ENCODE peak calls at places on chromosomes 5 and 9, in four cellular contexts. D is H1, K is HepG2, F is GM12878. S is an unnamed sample.
A peak's percentile ranks its signal among the peaks of the same experiment; 100 is the strongest.

GRCh38 chr9:127004946-127005769 is 90.6 kb downstream of the RALGPS1 start:
- DNase-seq in D (no peak), K (no peak), F (peak; percentile 98), S (no peak)

GRCh38 chr5:5387192-5387591 is 35.3 kb upstream of the ICE1 start:
- DNase-seq in D (no peak), K (no peak), F (no peak), S (no peak)

GRCh38 chr9:84669293-84670105 is at the start of gene NTRK2:
- DNase-seq in D (peak; percentile 72), K (no peak), F (no peak), S (peak; percentile 65)

GRCh38 chr9:136260521-136260920 is 14.9 kb upstream of the QSOX2 start:
- DNase-seq in D (no peak), K (no peak), F (no peak), S (no peak)

GRCh38 chr9:134262035-134262434 is 64.2 kb upstream of the RXRA start:
- DNase-seq in D (no peak), K (no peak), F (no peak), S (no peak)

GRCh38 chr5:154222414-154222813 is 31.9 kb downstream of the GALNT10 start:
- DNase-seq in D (no peak), K (no peak), F (no peak), S (no peak)

GRCh38 chr5:24110019-24110615 is 534.7 kb downstream of the CDH10 start:
- DNase-seq in D (no peak), K (peak; percentile 2), F (no peak), S (peak; percentile 20)

GRCh38 chr5:125612356-125613149 is 810.7 kb upstream of the GRAMD2B start:
- DNase-seq in D (no peak), K (no peak), F (no peak), S (no peak)

GRCh38 chr9:133493428-133493827 is 14.5 kb upstream of the SLC2A6 start:
- DNase-seq in D (no peak), K (no peak), F (no peak), S (no peak)

GRCh38 chr5:136810198-136810823 is 445.0 kb upstream of the TRPC7 start:
- DNase-seq in D (no peak), K (no peak), F (no peak), S (no peak)

GRCh38 chr5:97077246-97077645 is 65.2 kb downstream of the LIX1 start:
- DNase-seq in D (no peak), K (no peak), F (no peak), S (no peak)

GRCh38 chr5:149129181-149129580 is 12.1 kb upstream of the ABLIM3 start:
- DNase-seq in D (no peak), K (no peak), F (no peak), S (no peak)

GRCh38 chr5:139955053-139955605 is 88.0 kb downstream of the NRG2 start:
- DNase-seq in D (no peak), K (no peak), F (no peak), S (no peak)

GRCh38 chr5:82349651-82350050 is 71.5 kb upstream of the RPS23 start:
- DNase-seq in D (peak; percentile 87), K (no peak), F (no peak), S (peak; percentile 22)

GRCh38 chr5:55860268-55860667 is 9.1 kb downstream of the IL31RA start:
- DNase-seq in D (no peak), K (no peak), F (no peak), S (no peak)

GRCh38 chr5:111252799-111253564 is 28.8 kb downstream of the CAMK4 start:
- DNase-seq in D (no peak), K (no peak), F (no peak), S (no peak)

GRCh38 chr9:127761491-127761904 is 17.0 kb downstream of the SH2D3C start:
- DNase-seq in D (no peak), K (no peak), F (no peak), S (peak; percentile 70)

GRCh38 chr9:106920701-106921283 is 57.8 kb downstream of the ZNF462 start:
- DNase-seq in D (no peak), K (peak; percentile 18), F (no peak), S (no peak)

GRCh38 chr9:108545446-108545845 is 310.3 kb downstream of the ACTL7B start:
- DNase-seq in D (no peak), K (no peak), F (no peak), S (no peak)

GRCh38 chr5:102623295-102623694 is 124.5 kb upstream of the SLCO6A1 start:
- DNase-seq in D (no peak), K (no peak), F (no peak), S (no peak)

GRCh38 chr5:112614285-112614684 is 123.4 kb upstream of the APC start:
- DNase-seq in D (no peak), K (no peak), F (no peak), S (no peak)

GRCh38 chr5:107370569-107370968 is 300.2 kb downstream of the EFNA5 start:
- DNase-seq in D (no peak), K (no peak), F (no peak), S (no peak)

GRCh38 chr5:132049559-132049958 is 10.9 kb upstream of the IL3 start:
- DNase-seq in D (peak; percentile 24), K (no peak), F (no peak), S (no peak)

GRCh38 chr9:35538361-35539234 is 48.7 kb downstream of the RUSC2 start:
- DNase-seq in D (peak; percentile 73), K (no peak), F (no peak), S (peak; percentile 86)

GRCh38 chr5:91219803-91220371 is 163.2 kb downstream of the ARRDC3 start:
- DNase-seq in D (no peak), K (no peak), F (no peak), S (peak; percentile 16)

GRCh38 chr5:155441849-155442248 is 428.3 kb downstream of the KIF4B start:
- DNase-seq in D (no peak), K (no peak), F (no peak), S (no peak)
- TF ChIP-seq TCF12 in D (no peak), K (no peak), F (no peak), S (no peak)

DNA sequence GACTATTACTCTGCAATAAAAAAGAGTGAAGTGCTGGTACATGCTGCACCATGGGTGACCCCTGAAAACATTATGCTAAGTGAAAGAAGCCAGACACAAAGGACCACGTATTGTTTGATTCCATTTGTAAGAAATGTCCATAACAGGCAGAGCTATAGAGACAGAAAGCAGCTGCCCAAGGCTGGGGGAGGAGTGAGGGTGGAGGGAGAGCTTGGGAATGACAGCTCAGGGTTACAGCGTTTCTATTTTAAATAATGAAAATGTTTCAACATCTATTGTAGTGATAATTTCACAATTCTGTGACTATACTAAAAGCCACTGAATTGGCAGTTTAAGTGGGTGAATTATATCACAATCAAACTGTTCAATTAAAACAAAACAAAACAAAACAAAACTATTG is 81.7 kb downstream of the MYO10 start:
- DNase-seq in D (no peak), K (no peak), F (no peak), S (no peak)
- TF ChIP-seq SIN3A in D (no peak), K (no peak), F (no peak), S (no peak)

DNA sequence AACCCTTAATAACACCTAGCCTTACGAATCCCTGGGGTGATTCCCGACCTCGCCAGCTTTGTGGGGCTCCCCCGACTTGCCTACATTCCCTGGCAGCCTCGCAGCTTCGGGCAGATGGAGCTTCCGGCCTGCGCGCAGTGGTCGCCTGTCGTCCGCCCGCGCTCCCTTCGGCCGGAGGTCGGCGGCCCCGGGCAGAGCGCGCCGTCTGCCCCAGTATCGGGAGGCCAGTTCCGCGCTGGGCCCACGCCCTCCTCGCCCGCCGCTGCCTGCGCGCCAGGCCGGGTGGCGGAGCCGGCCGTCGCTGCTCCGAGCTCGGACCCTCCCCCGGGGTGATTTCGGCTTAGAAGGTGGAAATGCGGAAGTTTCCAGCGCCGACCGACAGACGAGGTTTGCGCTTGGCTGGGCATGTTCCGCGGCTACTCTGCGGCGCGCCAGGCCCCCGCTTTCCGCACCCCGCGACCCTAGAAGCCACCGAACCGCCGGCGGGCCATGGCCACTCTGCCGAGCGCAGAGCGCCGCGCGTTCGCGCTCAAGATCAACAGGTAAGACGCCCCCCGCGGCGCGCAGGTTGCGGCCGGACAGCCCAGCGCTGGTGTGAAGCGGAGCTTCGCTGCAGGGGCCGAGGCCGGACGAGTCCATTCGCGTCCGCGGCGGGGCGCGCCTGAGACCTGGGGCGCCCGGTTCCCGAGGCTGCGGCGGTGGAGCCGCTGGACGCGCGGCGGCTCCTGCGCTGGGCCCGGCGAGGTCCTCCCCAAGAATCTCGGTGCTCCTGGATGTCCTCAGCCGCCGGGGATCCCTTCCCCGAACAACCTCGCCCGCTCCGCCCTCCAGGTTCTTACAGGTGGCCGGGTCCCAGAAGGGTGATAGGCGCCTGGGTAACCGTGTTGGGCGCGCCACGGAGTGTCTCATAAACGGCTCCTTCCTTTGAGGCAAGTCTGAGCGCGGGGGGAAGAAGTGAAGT is at the start of gene DOCK8:
- DNase-seq in D (peak; percentile 89), K (peak; percentile 31), F (no peak), S (peak; percentile 32)
- TF ChIP-seq RAD21 in D (peak; percentile 46), K (peak; percentile 47), F (peak; percentile 42), S (no peak)

GRCh38 chr9:109568568-109569210 is 70.6 kb upstream of the PTPN3 start:
- DNase-seq in D (no peak), K (no peak), F (no peak), S (no peak)
- TF ChIP-seq TCF12 in D (no peak), K (no peak), F (no peak), S (no peak)

DNA sequence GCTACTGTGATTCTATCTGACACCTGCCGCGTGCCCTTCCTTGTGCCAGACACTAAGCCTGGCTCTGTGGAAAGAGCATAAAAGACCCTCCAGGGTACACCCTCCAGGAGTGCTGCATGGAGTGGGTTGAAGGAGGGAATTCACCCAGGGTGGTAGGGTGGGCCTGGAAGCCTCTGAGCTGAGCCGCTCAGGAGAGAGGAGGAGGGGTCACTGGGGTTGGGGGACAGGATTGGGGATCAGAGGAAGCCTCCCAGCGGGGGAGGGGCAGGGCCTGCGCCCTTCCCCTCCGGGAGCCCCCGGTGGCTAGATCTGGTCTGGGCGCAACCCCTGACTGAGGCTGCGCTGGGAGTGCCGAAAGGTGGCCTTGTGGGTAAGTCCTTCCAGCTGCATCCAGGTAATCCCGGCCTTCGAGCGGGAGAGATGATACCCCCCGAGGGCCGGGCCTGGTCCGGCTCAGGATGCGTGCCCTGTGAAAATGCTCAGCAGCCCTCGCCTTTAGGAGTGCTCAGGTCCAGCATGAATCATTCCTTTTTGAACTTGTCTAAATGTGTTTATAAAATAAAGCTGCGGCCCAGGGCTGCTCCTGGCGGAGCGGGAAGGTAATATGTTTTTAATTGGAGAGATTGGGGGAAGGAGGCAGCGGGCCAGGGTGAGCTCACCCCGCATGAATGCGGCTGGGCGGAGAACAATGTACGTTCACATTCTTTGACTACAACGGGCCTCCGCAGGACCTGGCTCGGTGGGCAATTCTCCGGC is 118.1 kb upstream of the SMIM23 start:
- DNase-seq in D (peak; percentile 82), K (no peak), F (no peak), S (peak; percentile 44)
- TF ChIP-seq SIN3A in D (no peak), K (no peak), F (no peak), S (no peak)

DNA sequence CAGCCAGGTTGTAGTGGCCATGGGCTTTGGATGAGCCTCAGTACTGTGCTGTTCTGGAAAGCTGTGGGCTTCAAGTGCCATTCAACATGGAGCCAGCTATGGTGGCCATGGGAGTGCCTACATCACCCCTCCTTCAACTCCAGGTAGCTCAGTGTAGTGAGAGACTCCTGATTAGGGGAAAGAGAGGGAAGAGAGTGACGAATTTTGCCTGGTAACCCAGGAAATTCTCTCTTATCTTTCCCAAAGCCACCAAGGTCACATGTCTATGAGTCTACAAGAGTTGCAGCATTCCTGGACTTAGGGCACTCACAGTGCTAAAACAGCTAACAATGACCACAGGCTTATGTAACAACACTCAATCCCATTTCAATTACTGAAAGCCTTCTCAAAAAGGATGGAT is 81.7 kb upstream of the SPTLC1 start:
- DNase-seq in D (no peak), K (peak; percentile 89), F (no peak), S (no peak)
- TF ChIP-seq RAD21 in D (no peak), K (no peak), F (no peak), S (no peak)